ENCODE peak calls at places on chromosome 2, in six cellular contexts. One of them, this sample, is unnamed.

GRCh38 chr2:11433875-11434274 is 32.1 kb downstream of the E2F6 start:
- DNase-seq in Panc1: no peak
- DNase-seq in lower lobe of right lung: no peak
- DNase-seq in A549: no peak
- DNase-seq in cardiac fibroblast: no peak
- DNase-seq in endothelial cell: no peak
- DNase-seq in this sample: no peak

GRCh38 chr2:68948695-68949094 is 4.0 kb downstream of the GKN2 start:
- DNase-seq in Panc1: no peak
- DNase-seq in lower lobe of right lung: no peak
- DNase-seq in A549: no peak
- DNase-seq in cardiac fibroblast: no peak
- DNase-seq in endothelial cell: no peak
- DNase-seq in this sample: no peak

GRCh38 chr2:65300772-65301711 is 73.4 kb downstream of the ACTR2 start:
- DNase-seq in Panc1: peak; percentile 48
- DNase-seq in lower lobe of right lung: peak; percentile 65
- DNase-seq in A549: peak; percentile 70
- DNase-seq in cardiac fibroblast: peak; percentile 73
- DNase-seq in endothelial cell: no peak
- DNase-seq in this sample: no peak

GRCh38 chr2:25664531-25665307 is 8.7 kb downstream of the DTNB start:
- DNase-seq in Panc1: peak; percentile 67
- DNase-seq in lower lobe of right lung: peak; percentile 57
- DNase-seq in A549: peak; percentile 83
- DNase-seq in cardiac fibroblast: peak; percentile 80
- DNase-seq in endothelial cell: peak; percentile 71
- DNase-seq in this sample: no peak

GRCh38 chr2:215677466-215677865 is 241.6 kb upstream of the FN1 start:
- DNase-seq in Panc1: no peak
- DNase-seq in lower lobe of right lung: no peak
- DNase-seq in A549: no peak
- DNase-seq in cardiac fibroblast: peak; percentile 59
- DNase-seq in endothelial cell: no peak
- DNase-seq in this sample: no peak

GRCh38 chr2:197113221-197113831 is 186.8 kb upstream of the PGAP1 start:
- DNase-seq in Panc1: peak; percentile 33
- DNase-seq in lower lobe of right lung: no peak
- DNase-seq in A549: peak; percentile 24
- DNase-seq in cardiac fibroblast: peak; percentile 61
- DNase-seq in endothelial cell: no peak
- DNase-seq in this sample: peak; percentile 39

GRCh38 chr2:82314836-82315472 is 2010.4 kb upstream of the LRRTM1 start:
- DNase-seq in Panc1: no peak
- DNase-seq in lower lobe of right lung: no peak
- DNase-seq in A549: no peak
- DNase-seq in cardiac fibroblast: no peak
- DNase-seq in endothelial cell: no peak
- DNase-seq in this sample: no peak

GRCh38 chr2:103161456-103162289 is 399.8 kb downstream of the TMEM182 start:
- DNase-seq in Panc1: peak; percentile 12
- DNase-seq in lower lobe of right lung: no peak
- DNase-seq in A549: peak; percentile 41
- DNase-seq in cardiac fibroblast: peak; percentile 61
- DNase-seq in endothelial cell: peak; percentile 40
- DNase-seq in this sample: peak; percentile 62

GRCh38 chr2:173282795-173283545 is 71.7 kb upstream of the CDCA7 start:
- DNase-seq in Panc1: no peak
- DNase-seq in lower lobe of right lung: no peak
- DNase-seq in A549: no peak
- DNase-seq in cardiac fibroblast: no peak
- DNase-seq in endothelial cell: no peak
- DNase-seq in this sample: no peak

GRCh38 chr2:46697830-46698323 is 217.7 kb downstream of the MCFD2 start:
- DNase-seq in Panc1: no peak
- DNase-seq in lower lobe of right lung: no peak
- DNase-seq in A549: no peak
- DNase-seq in cardiac fibroblast: no peak
- DNase-seq in endothelial cell: no peak
- DNase-seq in this sample: no peak

GRCh38 chr2:239688840-239689239 is 288.0 kb upstream of the HDAC4 start:
- DNase-seq in Panc1: no peak
- DNase-seq in lower lobe of right lung: no peak
- DNase-seq in A549: no peak
- DNase-seq in cardiac fibroblast: no peak
- DNase-seq in endothelial cell: no peak
- DNase-seq in this sample: no peak

GRCh38 chr2:231361701-231362588 is 33.6 kb upstream of the B3GNT7 start:
- DNase-seq in Panc1: no peak
- DNase-seq in lower lobe of right lung: peak; percentile 83
- DNase-seq in A549: no peak
- DNase-seq in cardiac fibroblast: no peak
- DNase-seq in endothelial cell: no peak
- DNase-seq in this sample: no peak

GRCh38 chr2:241258505-241259160 is 56.8 kb downstream of the HDLBP start:
- DNase-seq in Panc1: no peak
- DNase-seq in lower lobe of right lung: no peak
- DNase-seq in A549: no peak
- DNase-seq in cardiac fibroblast: peak; percentile 14
- DNase-seq in endothelial cell: no peak
- DNase-seq in this sample: no peak

GRCh38 chr2:103435010-103435409 is 673.2 kb downstream of the TMEM182 start:
- DNase-seq in Panc1: peak; percentile 5
- DNase-seq in lower lobe of right lung: no peak
- DNase-seq in A549: no peak
- DNase-seq in cardiac fibroblast: no peak
- DNase-seq in endothelial cell: no peak
- DNase-seq in this sample: peak; percentile 69

GRCh38 chr2:161414385-161415040 is 1.6 kb upstream of the TBR1 start:
- DNase-seq in Panc1: no peak
- DNase-seq in lower lobe of right lung: no peak
- DNase-seq in A549: peak; percentile 29
- DNase-seq in cardiac fibroblast: peak; percentile 29
- DNase-seq in endothelial cell: peak; percentile 60
- DNase-seq in this sample: peak; percentile 25

GRCh38 chr2:121489944-121490585 is 40.6 kb upstream of the RNU4ATAC start:
- DNase-seq in Panc1: no peak
- DNase-seq in lower lobe of right lung: no peak
- DNase-seq in A549: no peak
- DNase-seq in cardiac fibroblast: no peak
- DNase-seq in endothelial cell: no peak
- DNase-seq in this sample: no peak

DNA sequence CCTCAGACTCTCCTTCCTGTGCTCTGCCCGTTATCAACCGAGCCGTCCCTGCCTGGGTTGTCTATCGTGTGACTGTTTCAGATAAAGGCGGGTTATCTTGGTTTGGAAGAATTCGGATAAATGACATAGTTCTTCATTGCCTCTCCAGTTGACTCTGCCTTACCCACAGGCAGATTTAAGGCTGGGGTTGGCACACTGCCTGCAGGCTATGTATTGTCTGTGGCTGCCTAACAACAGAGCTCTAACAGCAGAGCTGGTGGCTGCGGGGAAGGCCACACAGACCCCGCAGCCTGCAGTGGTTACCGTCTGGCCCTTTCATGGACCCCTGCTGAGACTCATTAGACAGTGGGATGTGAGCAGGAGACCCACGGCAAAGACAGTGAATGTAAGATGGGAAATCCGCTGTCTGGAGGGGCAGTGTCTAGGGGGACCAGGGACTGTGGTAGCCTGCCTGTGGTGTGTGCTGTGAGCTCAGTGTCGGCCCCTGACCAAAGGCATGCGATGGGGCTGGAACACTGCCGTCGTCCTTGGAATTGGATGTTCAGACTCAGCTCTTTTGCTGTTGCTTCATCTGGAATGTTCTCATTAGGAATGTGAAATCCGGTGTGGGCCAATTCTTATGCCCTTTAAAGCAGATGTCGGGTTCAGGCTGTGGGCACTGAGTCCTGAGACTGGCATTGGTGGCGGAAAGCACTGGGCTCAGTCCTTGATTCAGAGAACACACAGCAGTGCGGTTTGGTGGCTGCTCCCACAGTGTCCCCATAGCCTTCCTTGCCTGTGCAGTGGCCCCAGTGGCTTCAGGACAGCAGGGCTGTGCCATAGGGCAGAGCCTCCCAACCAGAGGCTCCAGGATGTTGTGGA is 44.5 kb downstream of the SH3RF3 start:
- DNase-seq in Panc1: no peak
- DNase-seq in lower lobe of right lung: no peak
- DNase-seq in A549: no peak
- DNase-seq in cardiac fibroblast: peak; percentile 93
- DNase-seq in endothelial cell: no peak
- DNase-seq in this sample: no peak
- TF ChIP-seq CTCF in Panc1: no peak
- TF ChIP-seq CTCF in lower lobe of right lung: no peak
- TF ChIP-seq CTCF in A549: no peak
- TF ChIP-seq CTCF in cardiac fibroblast: no peak
- TF ChIP-seq CTCF in endothelial cell: no peak
- TF ChIP-seq CTCF in this sample: no peak

GRCh38 chr2:180001726-180002125 is 5.4 kb downstream of the CWC22 start:
- DNase-seq in Panc1: no peak
- DNase-seq in lower lobe of right lung: no peak
- DNase-seq in A549: no peak
- DNase-seq in cardiac fibroblast: no peak
- DNase-seq in endothelial cell: no peak
- DNase-seq in this sample: no peak
- TF ChIP-seq CTCF in Panc1: peak; percentile 14
- TF ChIP-seq CTCF in lower lobe of right lung: no peak
- TF ChIP-seq CTCF in A549: no peak
- TF ChIP-seq CTCF in cardiac fibroblast: no peak
- TF ChIP-seq CTCF in endothelial cell: no peak
- TF ChIP-seq CTCF in this sample: no peak

GRCh38 chr2:77521482-77521881 is 694 bp downstream of the LRRTM4 start:
- DNase-seq in Panc1: no peak
- DNase-seq in lower lobe of right lung: no peak
- DNase-seq in A549: no peak
- DNase-seq in cardiac fibroblast: no peak
- DNase-seq in endothelial cell: no peak
- DNase-seq in this sample: no peak

GRCh38 chr2:77522883-77523282 is 707 bp upstream of the LRRTM4 start:
- DNase-seq in Panc1: no peak
- DNase-seq in lower lobe of right lung: no peak
- DNase-seq in A549: no peak
- DNase-seq in cardiac fibroblast: no peak
- DNase-seq in endothelial cell: no peak
- DNase-seq in this sample: no peak

GRCh38 chr2:77520981-77521380 is 1.2 kb downstream of the LRRTM4 start:
- DNase-seq in Panc1: no peak
- DNase-seq in lower lobe of right lung: no peak
- DNase-seq in A549: no peak
- DNase-seq in cardiac fibroblast: no peak
- DNase-seq in endothelial cell: no peak
- DNase-seq in this sample: no peak

GRCh38 chr2:77519888-77520506 is 2.2 kb downstream of the LRRTM4 start:
- DNase-seq in Panc1: no peak
- DNase-seq in lower lobe of right lung: no peak
- DNase-seq in A549: no peak
- DNase-seq in cardiac fibroblast: no peak
- DNase-seq in endothelial cell: no peak
- DNase-seq in this sample: no peak

DNA sequence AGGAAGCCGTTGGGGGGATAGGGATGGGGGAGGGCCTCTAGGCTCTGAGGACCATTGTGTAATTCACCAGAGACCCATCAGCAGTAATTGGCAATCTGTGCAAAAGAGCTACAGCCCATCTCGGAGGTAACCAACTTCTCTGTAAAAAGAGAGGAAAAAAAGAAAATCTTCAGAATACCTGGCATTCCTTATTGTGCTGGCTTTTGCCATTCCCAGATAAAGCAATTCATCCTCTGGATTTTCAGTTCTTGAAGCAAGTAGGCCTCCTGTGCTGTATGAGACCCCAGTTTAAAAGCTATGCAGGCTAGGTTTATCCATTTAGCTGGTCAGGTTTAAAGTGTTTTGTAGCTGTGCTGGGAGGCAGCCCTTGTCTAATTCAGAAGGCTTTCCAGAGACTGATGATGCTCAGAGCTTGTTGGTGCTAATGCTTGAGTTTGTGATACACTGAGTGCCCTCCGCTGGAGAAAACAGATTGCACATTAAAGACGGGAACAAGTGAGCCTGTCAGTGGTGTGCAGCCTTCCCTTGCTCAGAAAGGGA is at the start of gene LRRTM4:
- DNase-seq in Panc1: no peak
- DNase-seq in lower lobe of right lung: no peak
- DNase-seq in A549: no peak
- DNase-seq in cardiac fibroblast: no peak
- DNase-seq in endothelial cell: peak; percentile 9
- DNase-seq in this sample: no peak
- TF ChIP-seq CTCF in Panc1: peak; percentile 36
- TF ChIP-seq CTCF in lower lobe of right lung: no peak
- TF ChIP-seq CTCF in A549: no peak
- TF ChIP-seq CTCF in cardiac fibroblast: no peak
- TF ChIP-seq CTCF in endothelial cell: no peak
- TF ChIP-seq CTCF in this sample: no peak

GRCh38 chr2:169086893-169087467 is 17.6 kb downstream of the DHRS9 start:
- DNase-seq in Panc1: no peak
- DNase-seq in lower lobe of right lung: peak; percentile 62
- DNase-seq in A549: no peak
- DNase-seq in cardiac fibroblast: no peak
- DNase-seq in endothelial cell: no peak
- DNase-seq in this sample: no peak

GRCh38 chr2:169091256-169091655 is 21.9 kb downstream of the DHRS9 start:
- DNase-seq in Panc1: no peak
- DNase-seq in lower lobe of right lung: no peak
- DNase-seq in A549: no peak
- DNase-seq in cardiac fibroblast: no peak
- DNase-seq in endothelial cell: no peak
- DNase-seq in this sample: no peak

GRCh38 chr2:169089182-169089581 is 19.8 kb downstream of the DHRS9 start:
- DNase-seq in Panc1: no peak
- DNase-seq in lower lobe of right lung: no peak
- DNase-seq in A549: no peak
- DNase-seq in cardiac fibroblast: no peak
- DNase-seq in endothelial cell: no peak
- DNase-seq in this sample: no peak

GRCh38 chr2:169090133-169090820 is 20.9 kb downstream of the DHRS9 start:
- DNase-seq in Panc1: no peak
- DNase-seq in lower lobe of right lung: no peak
- DNase-seq in A549: no peak
- DNase-seq in cardiac fibroblast: no peak
- DNase-seq in endothelial cell: no peak
- DNase-seq in this sample: no peak

DNA sequence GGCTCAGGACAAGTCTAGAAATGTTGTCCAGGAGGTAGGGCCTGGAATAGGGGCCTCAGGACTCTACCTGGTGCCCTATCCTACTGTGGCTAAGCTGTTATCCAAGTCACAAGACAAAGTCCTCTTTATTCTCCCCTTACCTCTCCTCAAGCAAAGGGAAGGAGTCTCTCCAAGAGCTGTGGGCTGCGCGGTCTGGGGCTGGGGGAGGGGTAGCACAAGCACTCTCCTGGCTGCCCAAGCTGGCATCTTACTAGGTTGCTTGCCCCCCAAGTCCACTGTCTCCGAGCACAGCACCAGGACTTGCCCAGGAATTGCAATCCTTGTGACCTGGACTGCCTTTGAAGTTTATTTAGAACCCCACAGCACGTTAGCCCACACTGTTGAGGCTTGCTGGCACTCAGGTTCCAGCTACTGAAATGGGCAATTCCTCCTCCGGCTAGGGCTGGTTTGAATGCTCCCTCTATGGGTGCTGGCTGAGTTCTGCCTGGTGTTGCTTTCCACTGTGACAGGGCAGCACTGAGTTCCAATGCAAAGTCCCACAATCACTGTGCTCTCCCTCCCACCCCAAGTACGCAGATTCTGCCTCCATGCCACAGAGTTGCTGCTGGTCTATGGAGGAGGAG is 18.5 kb downstream of the DHRS9 start:
- DNase-seq in Panc1: no peak
- DNase-seq in lower lobe of right lung: no peak
- DNase-seq in A549: no peak
- DNase-seq in cardiac fibroblast: no peak
- DNase-seq in endothelial cell: no peak
- DNase-seq in this sample: no peak
- TF ChIP-seq CTCF in Panc1: no peak
- TF ChIP-seq CTCF in lower lobe of right lung: no peak
- TF ChIP-seq CTCF in A549: no peak
- TF ChIP-seq CTCF in cardiac fibroblast: no peak
- TF ChIP-seq CTCF in endothelial cell: no peak
- TF ChIP-seq CTCF in this sample: no peak

This sample was measured in RWPE1.